ENCODE peak calls at places on chromosome 4, in ten cellular contexts. Z is foreskin fibroblast, R is colonic mucosa, S is epithelial cell of esophagus, D is AG10803, U is IMR-90, C is esophagus squamous epithelium, K is tibial artery, O is fibroblast of lung, J is body of pancreas. H is an unnamed sample.

GRCh38 chr4:66691101-66691500 is 854.2 kb downstream of the CENPC start:
- DNase-seq in D (no peak), O (no peak), Z (no peak), U (no peak), C (no peak), R (no peak), K (no peak), J (no peak), S (peak), H (no peak)

GRCh38 chr4:53479731-53480525 is 102.5 kb downstream of the FIP1L1 start:
- DNase-seq in R (no peak), C (no peak), S (peak), Z (peak), U (peak), O (no peak), K (no peak), D (peak), J (no peak), H (no peak)

GRCh38 chr4:142331132-142331531 is 515.0 kb downstream of the INPP4B start:
- DNase-seq in O (peak), Z (no peak), K (no peak), D (no peak), R (no peak), U (no peak), C (no peak), J (peak), S (no peak), H (no peak)

GRCh38 chr4:98261291-98262271 is at the start of gene RAP1GDS1:
- DNase-seq in O (peak), K (peak), J (peak), C (peak), Z (peak), U (peak), D (peak), S (peak), R (peak), H (peak)

GRCh38 chr4:24896977-24897376 is 15.9 kb downstream of the CCDC149 start:
- DNase-seq in S (no peak), K (no peak), O (no peak), U (no peak), C (no peak), J (no peak), D (no peak), Z (no peak), R (no peak), H (no peak)

GRCh38 chr4:124685851-124686250 is 26.7 kb downstream of the ANKRD50 start:
- DNase-seq in O (no peak), K (no peak), J (no peak), U (no peak), R (no peak), Z (no peak), D (no peak), C (no peak), S (no peak), H (no peak)

GRCh38 chr4:184936071-184936470 is 82.2 kb upstream of the HELT start:
- DNase-seq in Z (no peak), R (peak), S (no peak), K (no peak), O (no peak), C (no peak), U (no peak), D (no peak), J (no peak), H (no peak)

GRCh38 chr4:154366956-154367355 is 124.6 kb downstream of the DCHS2 start:
- DNase-seq in R (no peak), Z (no peak), U (no peak), O (no peak), S (peak), K (no peak), J (no peak), D (no peak), C (no peak), H (no peak)

GRCh38 chr4:21195682-21196081 is 495.4 kb downstream of the PACRGL start:
- DNase-seq in O (no peak), C (no peak), Z (peak), R (no peak), K (no peak), U (no peak), J (no peak), D (no peak), S (peak), H (no peak)

GRCh38 chr4:2057382-2058065 is 1.6 kb upstream of the NAT8L start:
- DNase-seq in Z (no peak), C (no peak), R (no peak), D (no peak), U (no peak), S (no peak), J (no peak), K (no peak), O (no peak), H (no peak)

GRCh38 chr4:112277220-112277619 is 8.5 kb downstream of the TIFA start:
- DNase-seq in U (no peak), D (no peak), Z (no peak), C (no peak), S (peak), K (no peak), O (no peak), R (no peak), J (peak), H (no peak)

GRCh38 chr4:31545755-31546154 is 825.6 kb downstream of the PCDH7 start:
- DNase-seq in R (no peak), U (no peak), K (no peak), O (no peak), J (no peak), C (no peak), S (peak), D (no peak), Z (no peak), H (no peak)

GRCh38 chr4:84578540-84579409 is 4.2 kb upstream of the CDS1 start:
- DNase-seq in D (peak), J (peak), O (peak), K (no peak), Z (peak), S (peak), R (peak), C (no peak), U (peak), H (peak)

GRCh38 chr4:22881416-22881815 is 188.7 kb downstream of the GBA3 start:
- DNase-seq in O (no peak), S (no peak), R (no peak), U (no peak), J (no peak), D (no peak), Z (no peak), C (no peak), K (no peak), H (no peak)

DNA sequence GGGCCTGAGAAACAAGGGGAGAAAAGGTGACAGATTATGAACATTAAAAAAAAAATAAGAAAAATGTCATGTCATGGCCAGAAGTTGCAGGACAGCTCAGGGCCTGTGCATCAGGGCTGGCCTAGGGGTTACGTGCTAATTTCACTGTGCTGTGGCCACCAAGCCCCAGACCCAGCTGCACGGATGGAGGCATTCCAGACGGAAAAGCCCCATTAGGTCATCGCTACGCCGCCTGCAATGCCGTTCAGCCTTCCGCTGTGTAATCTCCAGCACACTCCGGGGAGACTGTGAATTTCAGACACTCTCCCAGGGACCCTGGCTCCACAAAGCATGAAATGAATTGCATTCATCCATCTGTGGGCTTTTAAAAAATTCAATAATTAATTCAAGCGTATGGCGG is 9.2 kb upstream of the NSG1 start:
- DNase-seq in R (no peak), J (no peak), C (no peak), K (no peak), D (no peak), S (no peak), U (no peak), O (no peak), Z (no peak), H (no peak)
- H3K4me3 ChIP-seq in R (no peak), J (no peak), C (no peak), K (no peak), D (no peak), S (no peak), U (no peak), O (no peak), Z (no peak), H (no peak)

DNA sequence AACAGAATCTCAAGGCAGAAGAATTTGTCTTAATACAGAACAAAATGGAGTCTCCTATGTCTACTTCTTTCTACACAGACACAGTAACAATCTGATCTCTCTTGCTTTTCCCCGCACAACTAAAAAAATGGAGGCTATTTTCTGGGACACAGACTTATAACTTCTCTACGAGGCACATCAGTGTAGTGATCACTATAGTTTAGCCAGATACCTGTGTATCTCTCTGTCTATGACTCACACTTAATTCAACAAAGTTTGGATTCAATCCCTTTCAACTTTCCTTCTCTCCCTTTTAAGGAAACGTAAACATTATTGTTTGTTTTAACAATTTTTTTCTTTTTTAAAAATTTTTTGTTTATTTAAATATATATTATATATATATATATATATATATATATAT is 29.4 kb downstream of the APELA start:
- DNase-seq in R (no peak), C (no peak), U (no peak), Z (no peak), O (no peak), J (no peak), S (no peak), D (no peak), K (no peak), H (no peak)
- TF ChIP-seq CTCF in R (no peak), C (no peak), U (no peak), Z (no peak), O (no peak), J (no peak), S (no peak), D (no peak), K (no peak), H (no peak)

GRCh38 chr4:47075919-47076318 is 44.6 kb downstream of the GABRB1 start:
- DNase-seq in D (no peak), K (no peak), C (no peak), S (peak), J (no peak), O (no peak), Z (no peak), U (no peak), R (no peak), H (no peak)
- H3K4me3 ChIP-seq in D (no peak), K (no peak), C (no peak), S (no peak), J (no peak), O (no peak), Z (no peak), U (no peak), R (no peak), H (no peak)

GRCh38 chr4:18536420-18536819 is 514.9 kb upstream of the LCORL start:
- DNase-seq in C (no peak), U (no peak), K (no peak), S (no peak), J (no peak), R (no peak), D (no peak), O (no peak), Z (no peak), H (no peak)
- TF ChIP-seq CTCF in C (no peak), U (no peak), K (no peak), S (no peak), J (no peak), R (no peak), D (no peak), O (no peak), Z (no peak), H (no peak)

DNA sequence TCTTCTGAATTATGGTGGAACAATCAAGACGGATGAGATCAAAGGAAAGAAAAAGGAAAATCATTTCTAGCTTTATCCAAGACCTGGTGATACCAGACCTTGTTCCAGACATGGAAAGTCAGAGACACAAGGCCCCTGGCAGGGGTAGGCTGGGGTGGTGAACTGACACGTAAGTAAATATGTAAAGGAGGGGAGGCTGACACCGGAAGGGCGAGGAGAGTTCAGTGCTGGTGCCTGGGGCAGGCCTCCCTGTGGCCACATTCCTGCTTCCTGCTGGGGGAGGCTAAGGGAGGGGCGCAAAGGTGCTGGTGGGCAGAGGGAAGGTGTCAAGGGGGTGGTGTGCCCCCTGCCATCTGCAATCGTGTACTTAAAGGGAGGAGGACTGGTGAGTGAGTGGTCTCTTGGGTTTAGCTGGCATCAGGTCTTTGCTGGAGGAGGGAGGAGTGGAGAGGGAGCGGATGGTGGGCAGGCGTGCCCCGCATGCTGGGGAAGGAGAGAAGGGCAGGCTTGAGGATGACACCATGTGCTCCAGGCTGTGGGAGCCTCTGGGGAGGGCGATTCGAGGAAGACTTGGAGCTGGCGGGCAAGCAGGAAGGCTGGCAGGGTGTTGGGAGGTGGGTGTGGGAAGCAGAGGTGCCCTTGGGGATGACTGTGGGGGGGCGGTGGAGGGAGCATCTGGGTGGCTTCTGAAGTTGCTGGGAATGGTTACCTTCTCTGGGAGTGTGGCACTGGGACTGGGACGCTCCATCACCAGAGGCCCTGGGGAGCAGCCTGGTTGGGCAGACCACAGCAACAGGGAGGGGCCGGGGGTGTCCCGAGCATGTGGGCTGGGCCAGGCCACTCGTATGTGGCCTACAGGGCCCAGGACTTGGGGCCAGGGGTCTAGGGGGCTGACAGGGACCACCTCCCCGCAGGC is 30.6 kb upstream of the AFAP1 start:
- DNase-seq in J (no peak), R (peak), S (peak), O (no peak), D (peak), Z (no peak), K (no peak), U (peak), C (no peak), H (no peak)
- H3K4me3 ChIP-seq in J (no peak), R (peak), S (no peak), O (no peak), D (no peak), Z (no peak), K (no peak), U (no peak), C (peak), H (no peak)

H was measured in HFF-Myc.